ENCODE peak calls at places on chromosome 14, in nine cellular contexts. N is GM12865; E is hippocampal formation; K is uterus; I is lung microvascular endothelial cell; O is anterior cingulate cortex; L is left ventricle myocardium inferior; J is stimulated activated CD8-positive, alpha-beta memory T cell treated with anti-CD3 and anti-CD28 coated beads, Interleukin-4, amount 100 ng/mL, for 4 hours; C is left ventricle myocardium superior. B is an unnamed sample.

GRCh38 chr14:25049127-25049558 is 804 bp downstream of the STXBP6 start:
- DNase-seq in N (no peak), E (no peak), K (no peak), I (peak; percentile 1), O (no peak), L (no peak), J (no peak), C (peak; percentile 55), B (no peak)

GRCh38 chr14:98252819-98253218 is 1019.2 kb downstream of the BCL11B start:
- DNase-seq in N (no peak), E (no peak), K (no peak), I (no peak), O (no peak), L (no peak), J (no peak), C (no peak), B (no peak)

GRCh38 chr14:96634481-96634880 is 132.3 kb downstream of the PAPOLA start:
- DNase-seq in N (no peak), E (no peak), K (no peak), I (no peak), O (no peak), L (no peak), J (no peak), C (no peak), B (no peak)

GRCh38 chr14:105525861-105526780 is at the start of gene TMEM121:
- DNase-seq in N (peak; percentile 33), E (peak; percentile 16), K (no peak), I (no peak), O (no peak), L (no peak), J (no peak), C (peak; percentile 55), B (peak; percentile 28)

GRCh38 chr14:105144666-105145380 is 23.8 kb downstream of the JAG2 start:
- DNase-seq in N (no peak), E (no peak), K (no peak), I (no peak), O (no peak), L (peak; percentile 10), J (no peak), C (peak; percentile 27), B (no peak)

GRCh38 chr14:21229821-21230220 is 39.4 kb downstream of the HNRNPC start:
- DNase-seq in N (no peak), E (no peak), K (no peak), I (no peak), O (no peak), L (no peak), J (no peak), C (no peak), B (no peak)

GRCh38 chr14:57835751-57836150 is 30.1 kb downstream of the SLC35F4 start:
- DNase-seq in N (no peak), E (no peak), K (no peak), I (no peak), O (no peak), L (no peak), J (no peak), C (no peak), B (peak; percentile 18)

GRCh38 chr14:30708157-30708556 is 86.0 kb downstream of the SCFD1 start:
- DNase-seq in N (no peak), E (no peak), K (no peak), I (no peak), O (no peak), L (no peak), J (no peak), C (no peak), B (no peak)

GRCh38 chr14:101031721-101032120 is 128.2 kb upstream of the RTL1 start:
- DNase-seq in N (no peak), E (no peak), K (peak; percentile 4), I (no peak), O (no peak), L (peak; percentile 2), J (no peak), C (no peak), B (no peak)

GRCh38 chr14:76647699-76648298 is 113.5 kb upstream of the VASH1 start:
- DNase-seq in N (peak; percentile 70), E (no peak), K (no peak), I (peak; percentile 74), O (peak; percentile 2), L (no peak), J (no peak), C (no peak), B (peak; percentile 53)

GRCh38 chr14:105014032-105014431 is 6.9 kb downstream of the CDCA4 start:
- DNase-seq in N (no peak), E (no peak), K (no peak), I (no peak), O (no peak), L (no peak), J (no peak), C (no peak), B (no peak)

B was measured in RPMI8226.